ENCODE peak calls at places on chromosomes 7 and 10, in eight cellular contexts. F is OCI-M1; A is NCI-H446 treated with DMSO at 0.1 percent for 48 hours; M is aorta; D is sigmoid colon; V is GF-D8; S is iPS DF 19.7; H is activated CD4-positive, alpha-beta T cell treated with anti-CD3 and anti-CD28 coated beads for 36 hours. L is an unnamed sample.

GRCh38 chr7:69656890-69657289 is 58.6 kb downstream of the AUTS2 start:
- DNase-seq in F (no peak), D (peak; percentile 69), A (no peak), V (no peak), S (no peak), H (no peak), M (no peak), L (peak; percentile 45)

GRCh38 chr10:33113111-33113856 is 155.3 kb upstream of the ITGB1 start:
- DNase-seq in D (no peak), S (no peak), H (no peak), A (no peak), V (no peak), F (no peak), M (no peak), L (no peak)

GRCh38 chr10:105585753-105586152 is 944.7 kb downstream of the SORCS3 start:
- DNase-seq in H (no peak), D (no peak), A (no peak), M (no peak), S (no peak), V (no peak), F (no peak), L (no peak)

GRCh38 chr10:88227342-88228018 is 355.6 kb downstream of the RNLS start:
- DNase-seq in V (no peak), D (peak; percentile 61), S (no peak), F (peak; percentile 90), H (no peak), M (no peak), A (no peak), L (no peak)

GRCh38 chr7:155009570-155010157 is 6.7 kb upstream of the PAXIP1 start:
- DNase-seq in H (peak; percentile 57), V (no peak), S (no peak), D (no peak), M (no peak), A (no peak), F (peak; percentile 34), L (no peak)

GRCh38 chr10:11205026-11205772 is 187.5 kb downstream of the CELF2 start:
- DNase-seq in S (no peak), D (no peak), V (no peak), H (peak; percentile 59), F (peak; percentile 20), M (no peak), A (no peak), L (no peak)

GRCh38 chr7:138755831-138756590 is 41.8 kb upstream of the TMEM213 start:
- DNase-seq in H (no peak), S (no peak), D (no peak), F (no peak), A (no peak), V (no peak), M (no peak), L (peak; percentile 5)

GRCh38 chr10:129773359-129773990 is 190.6 kb downstream of the EBF3 start:
- DNase-seq in S (no peak), V (no peak), D (peak; percentile 38), M (peak; percentile 66), A (no peak), F (no peak), H (no peak), L (peak; percentile 16)

GRCh38 chr10:104925232-104925851 is 284.3 kb downstream of the SORCS3 start:
- DNase-seq in M (no peak), A (no peak), S (peak; percentile 12), F (peak; percentile 61), H (peak; percentile 58), V (no peak), D (no peak), L (no peak)

GRCh38 chr10:63673246-63673645 is 152.0 kb downstream of the REEP3 start:
- DNase-seq in A (no peak), D (no peak), F (no peak), H (no peak), M (no peak), S (no peak), V (no peak), L (no peak)

GRCh38 chr10:29130190-29130673 is 158.6 kb upstream of the LYZL1 start:
- DNase-seq in A (no peak), V (no peak), S (no peak), H (no peak), M (no peak), F (peak; percentile 43), D (no peak), L (no peak)

GRCh38 chr7:16587785-16588184 is 57.8 kb downstream of the ANKMY2 start:
- DNase-seq in V (no peak), S (no peak), M (no peak), H (no peak), D (no peak), A (peak; percentile 73), F (no peak), L (no peak)

GRCh38 chr7:150379590-150380379 is 655 bp downstream of the ZNF775 start:
- DNase-seq in S (no peak), D (peak; percentile 77), V (peak; percentile 20), A (no peak), H (peak; percentile 44), F (peak; percentile 29), M (no peak), L (no peak)

GRCh38 chr7:27181176-27181520 is 3.9 kb downstream of the HOXA11 start:
- DNase-seq in S (no peak), F (no peak), H (no peak), V (no peak), A (no peak), M (peak; percentile 50), D (peak; percentile 80), L (peak; percentile 61)

GRCh38 chr7:120373174-120373573 is 100.2 kb downstream of the KCND2 start:
- DNase-seq in F (no peak), D (no peak), A (no peak), H (no peak), S (no peak), V (no peak), M (no peak), L (no peak)

GRCh38 chr7:25895792-25896171 is 256.2 kb upstream of the NFE2L3 start:
- DNase-seq in S (no peak), H (no peak), V (no peak), M (no peak), F (no peak), A (no peak), D (no peak), L (no peak)

GRCh38 chr7:136308230-136308629 is 331.1 kb upstream of the MTPN start:
- DNase-seq in F (no peak), S (no peak), D (no peak), M (no peak), A (no peak), H (no peak), V (no peak), L (no peak)

GRCh38 chr10:14549496-14549895 is 218.8 kb upstream of the FRMD4A start:
- DNase-seq in H (no peak), M (no peak), V (no peak), D (no peak), S (no peak), F (no peak), A (no peak), L (no peak)

GRCh38 chr10:96831867-96832720 is at the start of gene LCOR:
- DNase-seq in H (peak; percentile 91), F (peak; percentile 97), S (no peak), D (peak; percentile 93), V (peak; percentile 86), M (peak; percentile 94), A (peak; percentile 55), L (peak; percentile 91)

GRCh38 chr7:76430211-76430610 is 5.5 kb downstream of the ZP3 start:
- DNase-seq in A (no peak), F (no peak), M (peak; percentile 42), V (no peak), H (no peak), S (no peak), D (peak; percentile 20), L (no peak)

GRCh38 chr10:121113906-121114305 is 262.7 kb downstream of the WDR11 start:
- DNase-seq in D (no peak), F (no peak), H (no peak), S (no peak), V (no peak), A (no peak), M (no peak), L (no peak)

GRCh38 chr10:95517536-95518454 is 43.4 kb downstream of the SORBS1 start:
- DNase-seq in V (no peak), D (no peak), F (peak; percentile 84), M (no peak), H (no peak), S (no peak), A (peak; percentile 5), L (no peak)

GRCh38 chr7:41190615-41191014 is 512.3 kb downstream of the INHBA start:
- DNase-seq in M (no peak), V (no peak), A (no peak), F (peak; percentile 4), H (no peak), S (no peak), D (no peak), L (no peak)

GRCh38 chr10:59793924-59794323 is 40.7 kb upstream of the MRLN start:
- DNase-seq in F (no peak), D (no peak), M (no peak), S (no peak), H (no peak), A (peak; percentile 28), V (no peak), L (no peak)

GRCh38 chr7:77338260-77338659 is 77.9 kb downstream of the GSAP start:
- DNase-seq in A (no peak), S (no peak), V (peak; percentile 60), D (no peak), M (no peak), F (peak; percentile 33), H (no peak), L (no peak)

GRCh38 chr10:133420028-133420427 is 4.4 kb downstream of the SPRN start:
- DNase-seq in V (no peak), S (no peak), A (no peak), D (no peak), F (no peak), H (no peak), M (peak; percentile 58), L (no peak)

GRCh38 chr10:83606275-83606674 is 533.0 kb upstream of the GHITM start:
- DNase-seq in S (peak; percentile 23), M (no peak), D (no peak), F (no peak), V (no peak), A (no peak), H (no peak), L (no peak)